ENCODE peak calls at places on chromosomes 7 and 10, in eight cellular contexts. F, O, D, K, J, B, R and X are unnamed samples.

GRCh38 chr10:62804384-62805138 is at the start of gene ADO:
- DNase-seq in J (peak), D (peak), F (peak), K (peak), R (peak), O (peak), B (peak), X (peak)

GRCh38 chr7:123798527-123799188 is 46.3 kb upstream of the HYAL4 start:
- DNase-seq in J (no peak), F (no peak), O (no peak), R (no peak), B (no peak), D (no peak), K (no peak), X (no peak)

GRCh38 chr7:116763647-116764046 is 91.7 kb downstream of the MET start:
- DNase-seq in O (no peak), B (no peak), R (no peak), D (no peak), F (no peak), K (no peak), J (no peak), X (no peak)

GRCh38 chr7:38312776-38313175 is 39.3 kb upstream of the TARP start:
- DNase-seq in J (no peak), B (no peak), K (no peak), R (no peak), D (no peak), O (peak), F (no peak), X (no peak)

GRCh38 chr10:34156781-34157425 is 658.2 kb downstream of the PARD3 start:
- DNase-seq in K (no peak), B (no peak), J (no peak), R (no peak), O (no peak), F (no peak), D (peak), X (no peak)

GRCh38 chr10:47022311-47023131 is 111.3 kb downstream of the PTPN20 start:
- DNase-seq in F (no peak), J (no peak), D (no peak), B (no peak), R (peak), O (no peak), K (no peak), X (peak)

GRCh38 chr10:86046845-86047460 is 319.6 kb downstream of the GRID1 start:
- DNase-seq in F (no peak), K (no peak), J (no peak), D (no peak), R (no peak), O (no peak), B (no peak), X (no peak)

GRCh38 chr10:117741524-117741923 is 199.0 kb downstream of the EMX2 start:
- DNase-seq in B (no peak), K (no peak), J (no peak), D (no peak), O (no peak), R (no peak), F (no peak), X (no peak)

GRCh38 chr7:102089175-102090098 is 197.2 kb upstream of the SH2B2 start:
- DNase-seq in J (no peak), D (no peak), O (no peak), R (no peak), B (no peak), F (no peak), K (no peak), X (peak)

GRCh38 chr7:102431617-102432298 is 1.6 kb upstream of the ORAI2 start:
- DNase-seq in F (peak), O (peak), R (peak), B (peak), D (no peak), J (peak), K (peak), X (no peak)

GRCh38 chr7:33979300-33979806 is 74.0 kb downstream of the BMPER start:
- DNase-seq in O (no peak), F (no peak), J (no peak), D (no peak), R (no peak), B (no peak), K (no peak), X (no peak)

GRCh38 chr10:5259952-5260578 is 63.4 kb downstream of the AKR1C4 start:
- DNase-seq in K (no peak), O (no peak), J (no peak), R (no peak), F (no peak), D (no peak), B (no peak), X (no peak)

GRCh38 chr10:12377891-12378290 is 28.5 kb downstream of the CAMK1D start:
- DNase-seq in F (no peak), K (no peak), D (no peak), B (no peak), O (no peak), R (no peak), J (no peak), X (no peak)

GRCh38 chr10:126199221-126199998 is 188.9 kb downstream of the ADAM12 start:
- DNase-seq in O (no peak), D (peak), J (no peak), B (no peak), F (no peak), K (no peak), R (no peak), X (no peak)

GRCh38 chr10:71236822-71237682 is 24.7 kb downstream of the UNC5B start:
- DNase-seq in K (no peak), F (no peak), O (no peak), D (no peak), J (no peak), B (no peak), R (no peak), X (no peak)

GRCh38 chr10:113177163-113177935 is 227.3 kb downstream of the TCF7L2 start:
- DNase-seq in R (no peak), D (no peak), B (no peak), K (no peak), F (no peak), O (no peak), J (no peak), X (no peak)

GRCh38 chr7:4707134-4707651 is 25.1 kb downstream of the FOXK1 start:
- DNase-seq in D (no peak), O (no peak), K (no peak), F (no peak), R (no peak), J (no peak), B (no peak), X (no peak)

GRCh38 chr10:75404335-75405200 is 3.0 kb upstream of the ZNF503 start:
- DNase-seq in F (no peak), R (peak), D (no peak), K (no peak), B (no peak), J (peak), O (peak), X (peak)

GRCh38 chr7:76397409-76398183 is 11.9 kb downstream of the SSC4D start:
- DNase-seq in O (no peak), F (peak), D (peak), R (peak), K (peak), J (peak), B (peak), X (peak)

GRCh38 chr7:121023683-121024507 is 35.4 kb downstream of the CPED1 start:
- DNase-seq in B (no peak), O (no peak), R (no peak), F (no peak), J (no peak), D (peak), K (no peak), X (no peak)

GRCh38 chr7:157445246-157445955 is 108.6 kb downstream of the DNAJB6 start:
- DNase-seq in B (no peak), K (no peak), R (no peak), O (no peak), F (no peak), J (no peak), D (no peak), X (peak)